ENCODE peak calls at places on chromosome 16, in five cellular contexts. S is suprapubic skin, G is HepG2, V is IMR-90, E is BJ. U is an unnamed sample.

GRCh38 chr16:14284930-14285541 is 213.9 kb downstream of the MRTFB start:
- DNase-seq in S (no peak), G (peak), V (no peak), E (no peak), U (peak)

GRCh38 chr16:78045865-78046581 is 23.7 kb downstream of the CLEC3A start:
- DNase-seq in S (peak), G (peak), V (peak), E (no peak), U (peak)

GRCh38 chr16:82824408-82824807 is 197.6 kb downstream of the CDH13 start:
- DNase-seq in S (no peak), G (no peak), V (no peak), E (no peak), U (no peak)

GRCh38 chr16:88289001-88289400 is 93.8 kb upstream of the ZNF469 start:
- DNase-seq in S (no peak), G (no peak), V (no peak), E (no peak), U (no peak)

GRCh38 chr16:67555795-67556212 is 6.5 kb upstream of the CTCF start:
- DNase-seq in S (no peak), G (no peak), V (peak), E (no peak), U (peak)

GRCh38 chr16:59905131-59905530 is 1171.0 kb upstream of the GOT2 start:
- DNase-seq in S (no peak), G (no peak), V (no peak), E (no peak), U (no peak)

GRCh38 chr16:34078697-34079096 is 619.3 kb downstream of the TP53TG3F start:
- DNase-seq in S (no peak), G (no peak), V (peak), E (no peak), U (no peak)

GRCh38 chr16:668519-669171 is 713 bp downstream of the RHOT2 start:
- DNase-seq in S (no peak), G (no peak), V (no peak), E (no peak), U (no peak)

GRCh38 chr16:30738984-30739951 is 9.0 kb upstream of the PHKG2 start:
- DNase-seq in S (no peak), G (no peak), V (no peak), E (no peak), U (no peak)

GRCh38 chr16:73047536-73048291 is at the start of gene ZFHX3:
- DNase-seq in S (peak), G (peak), V (peak), E (no peak), U (peak)

GRCh38 chr16:73046484-73047214 is 1.3 kb downstream of the ZFHX3 start:
- DNase-seq in S (no peak), G (no peak), V (no peak), E (no peak), U (no peak)

GRCh38 chr16:73048292-73049050 is 543 bp upstream of the ZFHX3 start:
- DNase-seq in S (peak), G (peak), V (no peak), E (no peak), U (peak)

GRCh38 chr16:73049051-73049910 is 1.4 kb upstream of the ZFHX3 start:
- DNase-seq in S (no peak), G (no peak), V (no peak), E (no peak), U (no peak)

DNA sequence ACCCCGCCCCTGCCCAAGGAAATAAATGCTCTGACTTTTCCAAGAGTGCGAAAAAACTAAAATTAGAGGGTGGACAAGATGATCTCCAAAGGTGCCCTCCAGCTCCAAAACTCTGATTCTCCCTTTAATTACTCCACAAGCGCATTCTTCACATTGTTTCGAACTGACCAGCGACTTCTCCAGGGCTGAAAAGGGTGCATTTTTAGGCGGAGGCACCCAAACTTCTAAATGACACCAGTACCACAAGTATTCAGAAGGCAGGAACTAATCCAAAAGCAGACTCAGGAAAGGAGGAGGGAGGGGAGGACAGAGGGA is 750 bp downstream of the ZFHX3 start:
- DNase-seq in S (no peak), G (no peak), V (peak), E (peak), U (peak)
- H3K4me3 ChIP-seq in S (peak), G (peak), V (peak), E (peak), U (peak)

GRCh38 chr16:50152807-50153647 is at the start of gene TENT4B:
- DNase-seq in S (peak), G (peak), V (peak), E (no peak), U (peak)
- TF ChIP-seq CTCF in S (no peak), G (peak), V (no peak), E (no peak), U (no peak)

GRCh38 chr16:84833542-84834402 is 14.0 kb downstream of the CRISPLD2 start:
- DNase-seq in S (no peak), G (no peak), V (no peak), E (no peak), U (no peak)

GRCh38 chr16:84834403-84834772 is 14.6 kb downstream of the CRISPLD2 start:
- DNase-seq in S (no peak), G (no peak), V (no peak), E (peak), U (no peak)

GRCh38 chr16:84832488-84833141 is 12.8 kb downstream of the CRISPLD2 start:
- DNase-seq in S (peak), G (no peak), V (peak), E (peak), U (peak)

GRCh38 chr16:84830765-84831384 is 11.1 kb downstream of the CRISPLD2 start:
- DNase-seq in S (no peak), G (no peak), V (no peak), E (no peak), U (no peak)

GRCh38 chr16:84833142-84833495 is 13.3 kb downstream of the CRISPLD2 start:
- DNase-seq in S (no peak), G (no peak), V (no peak), E (no peak), U (peak)
- H3K4me3 ChIP-seq in S (no peak), G (peak), V (peak), E (peak), U (peak)

DNA sequence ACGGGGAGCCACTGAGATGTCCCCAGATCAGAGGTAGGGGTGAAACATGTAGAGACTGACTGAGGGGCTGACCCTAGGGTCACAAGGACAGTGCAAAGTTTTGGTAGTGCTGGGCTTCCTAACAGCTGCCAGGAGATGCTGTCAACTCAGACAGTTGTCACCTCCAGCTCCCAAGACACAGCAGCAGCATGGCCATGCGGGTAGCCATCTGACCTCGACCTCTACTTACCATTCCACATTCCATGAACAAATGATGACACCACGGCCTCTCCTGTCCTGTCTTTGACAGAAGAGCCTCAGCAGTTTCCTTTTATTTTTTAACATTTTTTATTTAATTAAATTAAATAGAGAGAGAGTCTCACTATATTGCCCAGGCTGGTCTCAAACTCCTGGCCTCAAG is 65.3 kb upstream of the NFAT5 start:
- DNase-seq in S (no peak), G (no peak), V (no peak), E (no peak), U (no peak)
- TF ChIP-seq CTCF in S (no peak), G (no peak), V (no peak), E (no peak), U (no peak)

DNA sequence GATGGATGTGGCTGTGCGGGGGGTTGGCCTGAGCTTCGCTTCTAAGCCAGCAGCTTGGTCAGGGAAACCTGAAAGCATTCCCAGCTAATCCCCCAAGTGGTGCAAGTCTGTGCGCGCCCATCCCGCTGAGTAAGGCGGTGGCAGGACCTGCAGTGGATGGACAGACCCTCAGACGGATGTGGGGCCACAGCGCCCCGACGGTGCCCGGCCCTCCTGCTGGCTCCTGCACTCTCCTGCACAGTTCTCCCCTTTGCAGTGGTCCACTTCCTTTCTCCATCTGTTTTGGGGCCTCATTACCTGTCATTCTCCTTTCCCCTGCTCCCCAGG is 2.3 kb downstream of the ATP2A1 start:
- DNase-seq in S (no peak), G (no peak), V (no peak), E (no peak), U (no peak)
- H3K4me3 ChIP-seq in S (peak), G (no peak), V (no peak), E (no peak), U (peak)

DNA sequence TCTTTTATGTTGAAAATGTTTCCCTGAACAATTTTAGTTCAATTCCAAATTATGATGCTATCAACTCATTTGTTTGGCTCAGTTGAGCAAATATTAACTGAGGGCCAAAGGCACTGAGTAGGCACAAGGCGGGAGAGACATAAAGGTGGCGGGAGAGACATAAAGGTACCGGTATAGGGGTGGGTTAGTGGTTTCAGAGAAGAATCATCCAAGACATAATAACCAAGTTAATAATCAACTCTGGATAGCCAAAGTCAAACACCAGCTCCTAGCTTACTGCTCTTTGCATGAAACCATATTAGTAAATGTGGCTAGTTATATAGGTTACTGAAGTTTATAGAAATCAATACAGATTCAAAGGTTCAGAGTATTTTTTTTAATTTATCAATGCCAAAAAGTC is 91.7 kb downstream of the RPGRIP1L start:
- DNase-seq in S (no peak), G (peak), V (no peak), E (no peak), U (no peak)
- TF ChIP-seq CTCF in S (no peak), G (no peak), V (no peak), E (no peak), U (no peak)

GRCh38 chr16:2028620-2029220 is 2.0 kb downstream of the NHERF2 start:
- DNase-seq in S (no peak), G (no peak), V (no peak), E (no peak), U (no peak)
- H3K4me3 ChIP-seq in S (peak), G (no peak), V (peak), E (no peak), U (no peak)

GRCh38 chr16:24568392-24568791 is 29.0 kb downstream of the RBBP6 start:
- DNase-seq in S (no peak), G (no peak), V (peak), E (no peak), U (peak)
- TF ChIP-seq CTCF in S (no peak), G (peak), V (peak), E (peak), U (peak)

GRCh38 chr16:27202923-27203428 is 350 bp upstream of the KDM8 start:
- DNase-seq in S (no peak), G (no peak), V (no peak), E (no peak), U (no peak)
- H3K4me3 ChIP-seq in S (peak), G (peak), V (peak), E (peak), U (peak)

U was measured in fibroblast of pulmonary artery.